ENCODE peak calls at places on chromosomes 4 and X, in eight cellular contexts. Q, D, W, L, R, T, G and K are unnamed samples.

GRCh38 chr4:128386761-128387599 is 99.4 kb upstream of the PGRMC2 start:
- DNase-seq in Q (peak), D (peak), W (no peak), L (peak), R (peak), T (no peak), G (peak), K (peak)

GRCh38 chrX:51215266-51215665 is 117.4 kb upstream of the NUDT10 start:
- DNase-seq in Q (no peak), D (no peak), W (no peak), L (no peak), R (no peak), T (no peak), G (no peak), K (no peak)

GRCh38 chr4:26953361-26953760 is 92.7 kb downstream of the STIM2 start:
- DNase-seq in Q (no peak), D (no peak), W (no peak), L (no peak), R (no peak), T (no peak), G (no peak), K (no peak)

GRCh38 chrX:10612215-10612614 is 8.2 kb downstream of the MID1 start:
- DNase-seq in Q (no peak), D (no peak), W (no peak), L (no peak), R (no peak), T (no peak), G (no peak), K (no peak)

GRCh38 chr4:156581693-156582092 is 389.9 kb downstream of the PDGFC start:
- DNase-seq in Q (no peak), D (no peak), W (no peak), L (no peak), R (no peak), T (no peak), G (no peak), K (no peak)

GRCh38 chrX:261167-261857 is 19.9 kb upstream of the PLCXD1 start:
- DNase-seq in Q (no peak), D (peak), W (no peak), L (no peak), R (no peak), T (no peak), G (no peak), K (peak)

GRCh38 chr4:80171251-80171650 is 26.1 kb upstream of the PRDM8 start:
- DNase-seq in Q (no peak), D (no peak), W (no peak), L (no peak), R (no peak), T (no peak), G (no peak), K (no peak)

GRCh38 chr4:86306816-86307215 is 53.0 kb downstream of the MAPK10 start:
- DNase-seq in Q (no peak), D (peak), W (no peak), L (peak), R (no peak), T (no peak), G (no peak), K (no peak)

GRCh38 chrX:80181079-80181478 is 166.5 kb downstream of the TBX22 start:
- DNase-seq in Q (no peak), D (no peak), W (no peak), L (no peak), R (no peak), T (no peak), G (no peak), K (no peak)

GRCh38 chrX:8913665-8914409 is 112.7 kb upstream of the FAM9A start:
- DNase-seq in Q (no peak), D (no peak), W (no peak), L (peak), R (no peak), T (no peak), G (peak), K (no peak)

GRCh38 chr4:2416564-2417195 is 1.8 kb downstream of the ZFYVE28 start:
- DNase-seq in Q (no peak), D (no peak), W (no peak), L (no peak), R (no peak), T (peak), G (no peak), K (no peak)

GRCh38 chr4:20422398-20422797 is 170.7 kb downstream of the SLIT2 start:
- DNase-seq in Q (no peak), D (peak), W (no peak), L (no peak), R (no peak), T (peak), G (no peak), K (no peak)

GRCh38 chrX:149259241-149259640 is 245.9 kb downstream of the IDS start:
- DNase-seq in Q (no peak), D (peak), W (no peak), L (no peak), R (no peak), T (no peak), G (no peak), K (no peak)

GRCh38 chrX:138917781-138918180 is 206.3 kb upstream of the FGF13 start:
- DNase-seq in Q (peak), D (no peak), W (no peak), L (peak), R (no peak), T (no peak), G (no peak), K (no peak)

GRCh38 chrX:374566-374965 is 12.1 kb downstream of the PPP2R3B start:
- DNase-seq in Q (no peak), D (no peak), W (no peak), L (no peak), R (no peak), T (no peak), G (no peak), K (no peak)

GRCh38 chrX:121308276-121308805 is 260.9 kb downstream of the GLUD2 start:
- DNase-seq in Q (peak), D (peak), W (peak), L (peak), R (no peak), T (peak), G (no peak), K (no peak)

GRCh38 chrX:20374866-20375530 is 108.3 kb upstream of the RPS6KA3 start:
- DNase-seq in Q (no peak), D (no peak), W (no peak), L (no peak), R (no peak), T (peak), G (no peak), K (no peak)

GRCh38 chrX:48685416-48685815 is 1.8 kb downstream of the WAS start:
- DNase-seq in Q (no peak), D (no peak), W (no peak), L (no peak), R (no peak), T (no peak), G (no peak), K (no peak)

GRCh38 chr4:170723171-170723570 is 633.4 kb upstream of the AADAT start:
- DNase-seq in Q (no peak), D (no peak), W (no peak), L (no peak), R (no peak), T (no peak), G (no peak), K (no peak)

GRCh38 chrX:44203791-44204190 is 139.7 kb downstream of the EFHC2 start:
- DNase-seq in Q (no peak), D (no peak), W (no peak), L (no peak), R (no peak), T (no peak), G (no peak), K (no peak)

GRCh38 chr4:972651-973424 is 531 bp downstream of the DGKQ start:
- DNase-seq in Q (no peak), D (no peak), W (peak), L (no peak), R (no peak), T (no peak), G (no peak), K (peak)

GRCh38 chrX:72475338-72475737 is 97.3 kb downstream of the HDAC8 start:
- DNase-seq in Q (no peak), D (no peak), W (no peak), L (no peak), R (no peak), T (no peak), G (no peak), K (peak)

GRCh38 chr4:177108708-177109107 is 201.0 kb upstream of the NEIL3 start:
- DNase-seq in Q (no peak), D (peak), W (no peak), L (peak), R (no peak), T (no peak), G (no peak), K (no peak)

GRCh38 chr4:151347891-151348290 is 22.5 kb upstream of the SH3D19 start:
- DNase-seq in Q (no peak), D (no peak), W (no peak), L (no peak), R (no peak), T (no peak), G (no peak), K (no peak)

GRCh38 chrX:12921886-12922599 is 15.6 kb downstream of the TLR8 start:
- DNase-seq in Q (no peak), D (no peak), W (no peak), L (no peak), R (no peak), T (no peak), G (no peak), K (no peak)

GRCh38 chrX:154734101-154734781 is 16.6 kb downstream of the GAB3 start:
- DNase-seq in Q (peak), D (peak), W (no peak), L (no peak), R (no peak), T (no peak), G (peak), K (no peak)

GRCh38 chr4:163448541-163449203 is 24.9 kb downstream of the TKTL2 start:
- DNase-seq in Q (peak), D (peak), W (no peak), L (no peak), R (no peak), T (no peak), G (no peak), K (peak)

GRCh38 chr4:118950929-118951570 is 62.4 kb downstream of the SYNPO2 start:
- DNase-seq in Q (no peak), D (no peak), W (no peak), L (no peak), R (no peak), T (no peak), G (no peak), K (no peak)

GRCh38 chrX:134933911-134934310 is 56.9 kb upstream of the SMIM10 start:
- DNase-seq in Q (no peak), D (no peak), W (no peak), L (no peak), R (no peak), T (no peak), G (no peak), K (no peak)

GRCh38 chr4:149952101-149952500 is 126.1 kb upstream of the DCLK2 start:
- DNase-seq in Q (no peak), D (no peak), W (no peak), L (no peak), R (no peak), T (no peak), G (no peak), K (no peak)

GRCh38 chr4:61068025-61068424 is 132.1 kb upstream of the ADGRL3 start:
- DNase-seq in Q (no peak), D (no peak), W (no peak), L (no peak), R (no peak), T (no peak), G (no peak), K (no peak)

GRCh38 chr4:52957220-52957686 is 95.1 kb downstream of the RASL11B start:
- DNase-seq in Q (no peak), D (no peak), W (no peak), L (peak), R (peak), T (peak), G (no peak), K (no peak)